ENCODE peak calls at places on chromosome 22, in four cellular contexts. H, O, P and I are unnamed samples.

GRCh38 chr22:43396934-43397457 is 14.8 kb upstream of the MPPED1 start:
- DNase-seq in O (no peak), H (no peak), P (no peak), I (no peak)

GRCh38 chr22:47806894-47807293 is 1044.4 kb downstream of the TBC1D22A start:
- DNase-seq in P (no peak), O (no peak), H (no peak), I (no peak)

GRCh38 chr22:36562261-36562835 is 33.4 kb upstream of the EIF3D start:
- DNase-seq in P (no peak), H (no peak), O (no peak), I (no peak)

GRCh38 chr22:43152001-43152354 is 619 bp downstream of the TSPO start:
- DNase-seq in H (no peak), O (no peak), P (no peak), I (no peak)

GRCh38 chr22:27827586-27828213 is 26.1 kb upstream of the MN1 start:
- DNase-seq in H (peak), O (no peak), P (no peak), I (no peak)

GRCh38 chr22:32761251-32761903 is 40.1 kb upstream of the TIMP3 start:
- DNase-seq in P (no peak), H (no peak), O (no peak), I (no peak)

GRCh38 chr22:49962012-49962750 is 1.6 kb downstream of the PIM3 start:
- DNase-seq in P (peak), H (peak), O (peak), I (peak)

GRCh38 chr22:31179345-31179744 is 19.4 kb downstream of the RNF185 start:
- DNase-seq in H (no peak), O (no peak), P (no peak), I (peak)

GRCh38 chr22:40509401-40510134 is 127.0 kb downstream of the MRTFA start:
- DNase-seq in P (no peak), O (no peak), H (peak), I (no peak)

GRCh38 chr22:17706947-17707346 is 67.3 kb downstream of the BID start:
- DNase-seq in H (no peak), P (no peak), O (no peak), I (no peak)

GRCh38 chr22:29885610-29886009 is 2.6 kb downstream of the MTMR3 start:
- DNase-seq in P (no peak), H (no peak), O (no peak), I (no peak)

GRCh38 chr22:44701187-44701586 is 817 bp upstream of the PRR5 start:
- DNase-seq in O (no peak), H (no peak), P (no peak), I (no peak)

GRCh38 chr22:44693756-44694155 is 8.2 kb upstream of the PRR5 start:
- DNase-seq in H (no peak), O (no peak), P (no peak), I (no peak)

GRCh38 chr22:44698531-44699421 is 3.2 kb upstream of the PRR5 start:
- DNase-seq in P (no peak), H (peak), O (no peak), I (no peak)

GRCh38 chr22:44700456-44700855 is 1.5 kb upstream of the PRR5 start:
- DNase-seq in O (no peak), H (no peak), P (no peak), I (no peak)

GRCh38 chr22:44697423-44698179 is 4.4 kb upstream of the PRR5 start:
- DNase-seq in P (peak), H (peak), O (peak), I (no peak)
- H3K27ac ChIP-seq in P (peak), H (peak), O (no peak), I (no peak)

GRCh38 chr22:22018825-22019658 is 36.5 kb upstream of the TOP3B start:
- DNase-seq in O (no peak), P (no peak), H (no peak), I (no peak)
- H3K27ac ChIP-seq in O (no peak), P (no peak), H (no peak), I (no peak)

DNA sequence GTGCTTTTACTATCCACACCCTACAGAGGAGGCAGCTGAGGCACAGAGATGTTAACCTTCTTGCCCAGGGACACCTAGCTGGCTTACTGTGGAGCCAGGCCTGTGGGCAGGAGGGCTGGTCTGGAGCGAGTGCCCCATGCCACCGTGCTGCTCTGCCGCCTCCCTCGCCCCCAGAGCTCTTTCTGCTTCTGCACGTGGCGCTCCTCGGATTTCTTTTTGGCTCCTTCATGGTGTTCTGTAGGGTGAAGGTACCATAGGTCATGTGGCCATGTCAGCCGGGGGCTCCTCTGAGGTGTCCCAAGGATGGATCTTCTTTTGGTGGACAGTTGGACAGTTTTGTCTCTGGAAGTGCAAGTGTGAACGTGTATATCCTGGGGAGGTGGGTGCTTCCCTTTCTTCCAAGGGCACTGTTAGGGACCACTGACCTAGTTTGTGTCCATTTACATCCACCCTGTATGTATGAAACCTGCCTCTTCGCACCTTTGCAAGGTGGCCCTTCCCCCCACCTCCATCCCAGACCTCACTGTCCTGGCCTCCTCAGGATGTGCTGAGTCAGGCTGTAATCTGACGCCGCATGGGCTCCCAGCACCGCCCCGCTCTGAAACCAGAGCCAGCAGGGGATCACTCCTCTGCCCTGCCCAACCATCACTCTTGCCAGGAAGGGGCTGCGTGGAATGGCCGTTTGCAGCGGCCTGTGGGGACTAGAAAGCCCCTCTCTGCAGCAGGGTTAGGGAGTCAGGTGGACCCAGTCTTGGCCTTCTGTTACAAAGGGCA is 31.7 kb downstream of the POLR3H start:
- DNase-seq in O (no peak), P (no peak), H (peak), I (no peak)
- H3K27ac ChIP-seq in O (no peak), P (no peak), H (no peak), I (peak)

GRCh38 chr22:20965104-20965887 is 1.8 kb upstream of the AIFM3 start:
- DNase-seq in P (no peak), H (no peak), O (no peak), I (no peak)

GRCh38 chr22:20964799-20965103 is 2.3 kb upstream of the AIFM3 start:
- DNase-seq in P (no peak), H (no peak), O (no peak), I (no peak)

GRCh38 chr22:20966883-20967696 is at the start of gene AIFM3:
- DNase-seq in P (no peak), O (no peak), H (no peak), I (no peak)

GRCh38 chr22:20967697-20968201 is 694 bp downstream of the AIFM3 start:
- DNase-seq in O (no peak), H (no peak), P (no peak), I (no peak)

GRCh38 chr22:20965888-20966855 is 883 bp upstream of the AIFM3 start:
- DNase-seq in H (no peak), O (no peak), P (no peak), I (no peak)
- H3K27ac ChIP-seq in H (no peak), O (no peak), P (no peak), I (no peak)

DNA sequence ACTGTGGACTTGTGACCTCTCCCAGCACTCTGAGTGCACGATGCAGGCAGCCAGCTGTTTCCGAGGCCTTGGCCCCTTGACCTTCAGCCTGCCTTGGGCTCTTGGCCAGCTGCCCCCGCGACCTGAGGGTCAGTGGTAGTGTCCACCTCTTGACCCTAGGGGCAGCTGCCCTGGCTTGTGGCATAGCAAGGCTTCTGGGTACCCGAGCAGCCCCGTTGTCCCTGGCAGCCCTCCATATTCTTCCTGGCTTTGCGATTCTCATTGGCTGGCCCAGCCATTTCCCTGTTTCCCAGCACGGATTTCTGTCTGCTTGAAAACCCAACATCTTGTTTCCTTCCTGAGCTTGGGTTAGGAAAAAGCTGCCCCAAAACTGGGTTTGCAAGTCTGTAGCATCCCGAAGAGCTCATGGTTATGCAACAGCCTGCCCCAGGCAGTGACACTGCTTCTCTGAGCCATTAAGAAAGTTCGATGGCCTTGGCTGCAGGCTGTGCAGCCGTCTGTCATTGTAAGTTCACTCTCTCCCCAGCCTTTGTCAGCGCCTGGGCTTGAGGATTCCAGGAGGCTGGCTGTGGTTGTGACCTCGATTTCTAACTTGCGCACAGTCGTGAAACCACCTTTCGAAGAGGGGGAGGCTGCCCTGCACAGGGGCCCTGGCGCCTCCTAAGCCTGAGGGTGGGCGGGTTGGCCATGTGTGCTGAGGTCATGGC is 48.8 kb downstream of the FBLN1 start:
- DNase-seq in H (peak), O (no peak), P (no peak), I (no peak)
- H3K27ac ChIP-seq in H (peak), O (no peak), P (peak), I (no peak)

GRCh38 chr22:37731804-37732471 is 35.1 kb downstream of the TRIOBP start:
- DNase-seq in H (no peak), P (no peak), O (no peak), I (no peak)
- H3K27ac ChIP-seq in H (no peak), P (peak), O (no peak), I (no peak)

DNA sequence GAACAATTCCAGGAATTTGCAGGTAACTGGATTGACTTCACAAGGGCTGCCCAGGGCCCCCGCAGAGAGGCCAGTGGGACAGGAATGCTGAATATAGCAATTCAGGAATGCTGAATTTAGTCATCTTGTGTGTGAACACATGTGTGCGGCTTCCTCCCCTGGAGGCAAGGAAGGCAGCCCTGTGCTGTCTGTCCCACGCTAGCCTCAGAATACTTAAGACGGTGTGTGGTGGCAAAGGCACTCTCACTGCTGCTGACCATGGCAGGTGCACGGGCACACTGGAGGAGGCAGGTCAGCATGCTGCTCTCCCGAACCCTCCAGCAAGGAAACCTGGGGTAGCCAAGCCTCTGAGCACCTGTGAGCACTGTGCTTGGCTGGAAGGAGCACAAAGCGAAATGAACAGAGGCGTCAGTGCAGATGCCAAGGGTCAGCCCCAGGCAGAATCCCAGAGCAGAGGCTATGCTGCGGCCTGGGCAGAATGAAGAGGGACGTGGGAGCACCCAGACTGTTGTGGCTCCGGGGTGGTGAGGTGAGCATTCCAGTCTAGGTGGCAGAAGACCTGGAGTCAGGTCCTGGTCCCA is 2.7 kb downstream of the GNAZ start:
- DNase-seq in P (peak), H (peak), O (no peak), I (peak)
- H3K27ac ChIP-seq in P (no peak), H (no peak), O (no peak), I (no peak)

DNA sequence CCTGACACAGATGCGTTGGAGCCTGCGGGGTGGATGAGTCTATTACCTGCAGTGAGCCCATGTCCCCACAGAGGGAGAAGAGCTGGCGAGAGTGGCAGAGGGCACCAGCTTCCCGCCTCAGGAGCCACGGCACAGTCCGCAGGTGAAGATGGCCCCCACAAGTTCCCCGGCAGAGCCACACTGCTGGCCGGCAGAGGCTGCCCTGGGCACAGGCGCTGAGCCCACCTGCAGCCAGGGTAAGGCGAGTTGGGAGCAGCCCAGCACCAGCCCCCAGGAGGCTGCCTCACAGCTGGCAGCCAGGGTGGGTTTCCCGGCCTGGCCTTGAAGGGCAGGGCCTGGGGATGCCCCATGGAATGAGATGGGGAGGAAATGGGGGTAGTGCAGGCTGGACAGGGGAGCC is 5.2 kb upstream of the SUSD2 start:
- DNase-seq in O (no peak), H (no peak), P (no peak), I (no peak)
- H3K27ac ChIP-seq in O (no peak), H (no peak), P (peak), I (no peak)

DNA sequence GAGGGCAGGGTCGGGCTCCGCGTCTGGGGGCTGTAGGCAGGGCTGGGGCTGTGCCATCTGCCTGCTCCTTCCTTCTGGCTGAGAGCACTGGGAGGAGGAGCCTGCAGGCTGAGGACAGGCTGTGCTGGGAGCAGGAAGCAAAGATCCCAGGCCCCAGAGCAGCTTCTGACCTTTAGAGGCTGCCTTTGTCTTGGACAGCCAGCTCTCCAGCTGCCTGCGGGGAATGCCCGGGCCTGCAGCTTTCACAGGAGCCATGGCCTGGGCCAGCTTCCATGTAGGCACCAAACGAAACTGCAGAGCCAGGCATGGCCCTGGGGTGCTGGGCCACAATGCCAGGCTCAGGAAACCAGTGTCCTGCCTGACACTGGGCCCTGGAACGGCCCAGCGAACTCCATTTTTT is 67.8 kb downstream of the MCM5 start:
- DNase-seq in O (no peak), P (peak), H (peak), I (no peak)
- H3K27ac ChIP-seq in O (no peak), P (peak), H (no peak), I (no peak)

GRCh38 chr22:19178659-19179471 is at the start of gene SLC25A1:
- DNase-seq in H (peak), O (peak), P (peak), I (peak)

GRCh38 chr22:19180234-19180633 is 1.7 kb upstream of the SLC25A1 start:
- DNase-seq in H (no peak), O (no peak), P (no peak), I (no peak)

GRCh38 chr22:19178065-19178658 is 374 bp downstream of the SLC25A1 start:
- DNase-seq in P (peak), H (no peak), O (peak), I (no peak)

GRCh38 chr22:19180740-19181410 is 2.3 kb upstream of the SLC25A1 start:
- DNase-seq in O (no peak), H (no peak), P (no peak), I (no peak)

GRCh38 chr22:19179472-19180048 is 1.0 kb upstream of the SLC25A1 start:
- DNase-seq in O (no peak), P (peak), H (peak), I (no peak)
- H3K27ac ChIP-seq in O (peak), P (peak), H (peak), I (peak)